ENCODE peak calls at places on chromosomes 4 and X, in ten cellular contexts. One of them, this sample, is unnamed.

GRCh38 chr4:41802590-41802989 is 54.1 kb upstream of the PHOX2B start:
- DNase-seq in AG04450: no peak
- DNase-seq in neuronal stem cell: no peak
- DNase-seq in lower lobe of right lung: no peak
- DNase-seq in tibial nerve: no peak
- DNase-seq in right lobe of liver: no peak
- DNase-seq in WERI-Rb-1: no peak
- DNase-seq in CD8-positive, alpha-beta memory T cell: no peak
- DNase-seq in sigmoid colon: no peak
- DNase-seq in heart left ventricle: no peak
- DNase-seq in this sample: no peak

GRCh38 chr4:19905006-19905405 is 346.7 kb upstream of the SLIT2 start:
- DNase-seq in CD8-positive, alpha-beta memory T cell: no peak
- DNase-seq in WERI-Rb-1: no peak
- DNase-seq in sigmoid colon: no peak
- DNase-seq in heart left ventricle: no peak
- DNase-seq in neuronal stem cell: no peak
- DNase-seq in right lobe of liver: no peak
- DNase-seq in tibial nerve: no peak
- DNase-seq in AG04450: no peak
- DNase-seq in lower lobe of right lung: no peak
- DNase-seq in this sample: no peak

GRCh38 chr4:53131562-53131925 is 234.3 kb downstream of the SCFD2 start:
- DNase-seq in sigmoid colon: no peak
- DNase-seq in WERI-Rb-1: no peak
- DNase-seq in AG04450: no peak
- DNase-seq in tibial nerve: no peak
- DNase-seq in heart left ventricle: no peak
- DNase-seq in right lobe of liver: no peak
- DNase-seq in neuronal stem cell: no peak
- DNase-seq in CD8-positive, alpha-beta memory T cell: no peak
- DNase-seq in lower lobe of right lung: no peak
- DNase-seq in this sample: no peak

GRCh38 chr4:78247541-78248285 is 190.6 kb downstream of the FRAS1 start:
- DNase-seq in lower lobe of right lung: no peak
- DNase-seq in AG04450: no peak
- DNase-seq in sigmoid colon: no peak
- DNase-seq in WERI-Rb-1: no peak
- DNase-seq in neuronal stem cell: no peak
- DNase-seq in right lobe of liver: no peak
- DNase-seq in heart left ventricle: no peak
- DNase-seq in tibial nerve: no peak
- DNase-seq in CD8-positive, alpha-beta memory T cell: no peak
- DNase-seq in this sample: no peak

GRCh38 chrX:9318213-9318612 is 146.6 kb upstream of the TBL1X start:
- DNase-seq in WERI-Rb-1: no peak
- DNase-seq in lower lobe of right lung: no peak
- DNase-seq in CD8-positive, alpha-beta memory T cell: peak; percentile 49
- DNase-seq in neuronal stem cell: no peak
- DNase-seq in tibial nerve: no peak
- DNase-seq in sigmoid colon: no peak
- DNase-seq in right lobe of liver: no peak
- DNase-seq in heart left ventricle: no peak
- DNase-seq in AG04450: no peak
- DNase-seq in this sample: no peak

GRCh38 chrX:129593137-129593536 is 53.1 kb downstream of the OCRL start:
- DNase-seq in AG04450: no peak
- DNase-seq in neuronal stem cell: no peak
- DNase-seq in sigmoid colon: no peak
- DNase-seq in tibial nerve: no peak
- DNase-seq in heart left ventricle: no peak
- DNase-seq in right lobe of liver: no peak
- DNase-seq in WERI-Rb-1: no peak
- DNase-seq in lower lobe of right lung: no peak
- DNase-seq in CD8-positive, alpha-beta memory T cell: no peak
- DNase-seq in this sample: no peak

GRCh38 chrX:154435171-154435733 is 1.7 kb upstream of the GDI1 start:
- DNase-seq in sigmoid colon: no peak
- DNase-seq in WERI-Rb-1: no peak
- DNase-seq in tibial nerve: no peak
- DNase-seq in lower lobe of right lung: no peak
- DNase-seq in AG04450: no peak
- DNase-seq in neuronal stem cell: no peak
- DNase-seq in CD8-positive, alpha-beta memory T cell: no peak
- DNase-seq in heart left ventricle: no peak
- DNase-seq in right lobe of liver: no peak
- DNase-seq in this sample: no peak

GRCh38 chr4:142473218-142473959 is 372.7 kb downstream of the INPP4B start:
- DNase-seq in heart left ventricle: no peak
- DNase-seq in WERI-Rb-1: no peak
- DNase-seq in neuronal stem cell: no peak
- DNase-seq in lower lobe of right lung: peak; percentile 46
- DNase-seq in right lobe of liver: no peak
- DNase-seq in CD8-positive, alpha-beta memory T cell: no peak
- DNase-seq in sigmoid colon: peak; percentile 71
- DNase-seq in AG04450: no peak
- DNase-seq in tibial nerve: no peak
- DNase-seq in this sample: no peak

GRCh38 chrX:45794323-45794994 is 593.8 kb upstream of the DIPK2B start:
- DNase-seq in right lobe of liver: no peak
- DNase-seq in sigmoid colon: no peak
- DNase-seq in AG04450: no peak
- DNase-seq in WERI-Rb-1: no peak
- DNase-seq in tibial nerve: no peak
- DNase-seq in CD8-positive, alpha-beta memory T cell: no peak
- DNase-seq in neuronal stem cell: no peak
- DNase-seq in lower lobe of right lung: no peak
- DNase-seq in heart left ventricle: no peak
- DNase-seq in this sample: no peak

GRCh38 chrX:45783002-45783401 is 582.3 kb upstream of the DIPK2B start:
- DNase-seq in CD8-positive, alpha-beta memory T cell: no peak
- DNase-seq in lower lobe of right lung: no peak
- DNase-seq in AG04450: no peak
- DNase-seq in WERI-Rb-1: no peak
- DNase-seq in right lobe of liver: no peak
- DNase-seq in neuronal stem cell: no peak
- DNase-seq in tibial nerve: no peak
- DNase-seq in heart left ventricle: no peak
- DNase-seq in sigmoid colon: no peak
- DNase-seq in this sample: no peak

GRCh38 chrX:45788315-45788714 is 587.6 kb upstream of the DIPK2B start:
- DNase-seq in CD8-positive, alpha-beta memory T cell: no peak
- DNase-seq in tibial nerve: no peak
- DNase-seq in right lobe of liver: no peak
- DNase-seq in WERI-Rb-1: no peak
- DNase-seq in AG04450: no peak
- DNase-seq in neuronal stem cell: no peak
- DNase-seq in heart left ventricle: no peak
- DNase-seq in lower lobe of right lung: no peak
- DNase-seq in sigmoid colon: no peak
- DNase-seq in this sample: no peak

GRCh38 chrX:45784590-45784989 is 583.9 kb upstream of the DIPK2B start:
- DNase-seq in tibial nerve: no peak
- DNase-seq in CD8-positive, alpha-beta memory T cell: no peak
- DNase-seq in AG04450: no peak
- DNase-seq in WERI-Rb-1: no peak
- DNase-seq in neuronal stem cell: no peak
- DNase-seq in lower lobe of right lung: no peak
- DNase-seq in sigmoid colon: no peak
- DNase-seq in right lobe of liver: no peak
- DNase-seq in heart left ventricle: no peak
- DNase-seq in this sample: no peak

DNA sequence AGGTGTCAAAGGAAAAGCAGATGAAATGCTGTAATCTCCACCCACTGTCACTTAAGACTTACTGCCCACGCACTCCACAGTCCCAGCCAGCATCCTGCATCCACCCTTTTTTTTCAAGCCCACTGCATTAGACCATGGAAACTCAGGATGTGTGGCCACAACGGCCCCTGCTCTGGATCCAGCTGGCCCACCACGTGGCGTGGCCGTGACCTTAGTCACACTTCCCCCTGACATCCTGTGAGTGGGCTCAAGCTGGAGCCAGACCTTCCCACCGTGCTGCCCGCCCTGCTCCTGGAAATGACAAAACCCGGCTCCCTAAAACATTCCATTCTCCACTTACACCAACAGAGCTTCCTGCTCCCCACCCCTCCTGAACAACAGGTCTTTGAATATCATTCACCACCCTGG is 588.3 kb upstream of the DIPK2B start:
- DNase-seq in tibial nerve: no peak
- DNase-seq in right lobe of liver: no peak
- DNase-seq in lower lobe of right lung: peak; percentile 51
- DNase-seq in heart left ventricle: peak; percentile 69
- DNase-seq in CD8-positive, alpha-beta memory T cell: no peak
- DNase-seq in neuronal stem cell: no peak
- DNase-seq in AG04450: no peak
- DNase-seq in WERI-Rb-1: no peak
- DNase-seq in sigmoid colon: peak; percentile 67
- DNase-seq in this sample: no peak
- H3K4me3 ChIP-seq in tibial nerve: no peak overlapping the region
- H3K4me3 ChIP-seq in right lobe of liver: no peak overlapping the region
- H3K4me3 ChIP-seq in lower lobe of right lung: no peak overlapping the region
- H3K4me3 ChIP-seq in heart left ventricle: no peak overlapping the region
- H3K4me3 ChIP-seq in CD8-positive, alpha-beta memory T cell: no peak overlapping the region
- H3K4me3 ChIP-seq in neuronal stem cell: no peak overlapping the region
- H3K4me3 ChIP-seq in AG04450: no peak overlapping the region
- H3K4me3 ChIP-seq in WERI-Rb-1: no peak overlapping the region
- H3K4me3 ChIP-seq in sigmoid colon: no peak overlapping the region
- H3K4me3 ChIP-seq in this sample: no peak overlapping the region

DNA sequence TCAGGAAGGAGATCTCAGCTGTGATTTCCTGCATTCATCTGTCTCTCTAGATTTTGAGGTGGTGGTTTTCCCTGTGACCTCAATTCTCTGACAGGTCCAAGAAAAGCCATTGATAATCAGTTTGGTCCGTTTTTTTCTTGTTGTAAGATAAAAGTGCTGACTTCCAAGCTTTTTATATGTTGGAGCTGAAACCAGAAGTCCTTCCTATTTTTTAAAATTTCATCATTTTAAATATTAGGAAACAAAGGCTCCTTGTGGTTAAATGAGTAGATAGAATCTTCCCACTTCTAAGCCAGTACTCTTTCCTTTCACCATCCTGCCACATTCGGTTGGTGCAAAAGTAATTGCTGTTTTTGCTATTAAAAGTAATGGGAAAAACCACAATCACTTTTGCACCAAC is 18.3 kb downstream of the RNF175 start:
- DNase-seq in CD8-positive, alpha-beta memory T cell: no peak
- DNase-seq in sigmoid colon: no peak
- DNase-seq in tibial nerve: no peak
- DNase-seq in WERI-Rb-1: no peak
- DNase-seq in AG04450: no peak
- DNase-seq in neuronal stem cell: no peak
- DNase-seq in lower lobe of right lung: no peak
- DNase-seq in right lobe of liver: no peak
- DNase-seq in heart left ventricle: no peak
- DNase-seq in this sample: no peak
- H3K9me3 ChIP-seq in CD8-positive, alpha-beta memory T cell: no peaks in the 10 kb centered on the region
- H3K9me3 ChIP-seq in sigmoid colon: peaks cover 2% of the 10 kb centered on the region
- H3K9me3 ChIP-seq in tibial nerve: no peaks in the 10 kb centered on the region
- H3K9me3 ChIP-seq in WERI-Rb-1: peaks cover 7% of the 10 kb centered on the region
- H3K9me3 ChIP-seq in AG04450: no peaks in the 10 kb centered on the region
- H3K9me3 ChIP-seq in neuronal stem cell: peaks cover 5% of the 10 kb centered on the region
- H3K9me3 ChIP-seq in lower lobe of right lung: no peaks in the 10 kb centered on the region
- H3K9me3 ChIP-seq in right lobe of liver: no peaks in the 10 kb centered on the region
- H3K9me3 ChIP-seq in heart left ventricle: no peaks in the 10 kb centered on the region
- H3K9me3 ChIP-seq in this sample: no peaks in the 10 kb centered on the region

DNA sequence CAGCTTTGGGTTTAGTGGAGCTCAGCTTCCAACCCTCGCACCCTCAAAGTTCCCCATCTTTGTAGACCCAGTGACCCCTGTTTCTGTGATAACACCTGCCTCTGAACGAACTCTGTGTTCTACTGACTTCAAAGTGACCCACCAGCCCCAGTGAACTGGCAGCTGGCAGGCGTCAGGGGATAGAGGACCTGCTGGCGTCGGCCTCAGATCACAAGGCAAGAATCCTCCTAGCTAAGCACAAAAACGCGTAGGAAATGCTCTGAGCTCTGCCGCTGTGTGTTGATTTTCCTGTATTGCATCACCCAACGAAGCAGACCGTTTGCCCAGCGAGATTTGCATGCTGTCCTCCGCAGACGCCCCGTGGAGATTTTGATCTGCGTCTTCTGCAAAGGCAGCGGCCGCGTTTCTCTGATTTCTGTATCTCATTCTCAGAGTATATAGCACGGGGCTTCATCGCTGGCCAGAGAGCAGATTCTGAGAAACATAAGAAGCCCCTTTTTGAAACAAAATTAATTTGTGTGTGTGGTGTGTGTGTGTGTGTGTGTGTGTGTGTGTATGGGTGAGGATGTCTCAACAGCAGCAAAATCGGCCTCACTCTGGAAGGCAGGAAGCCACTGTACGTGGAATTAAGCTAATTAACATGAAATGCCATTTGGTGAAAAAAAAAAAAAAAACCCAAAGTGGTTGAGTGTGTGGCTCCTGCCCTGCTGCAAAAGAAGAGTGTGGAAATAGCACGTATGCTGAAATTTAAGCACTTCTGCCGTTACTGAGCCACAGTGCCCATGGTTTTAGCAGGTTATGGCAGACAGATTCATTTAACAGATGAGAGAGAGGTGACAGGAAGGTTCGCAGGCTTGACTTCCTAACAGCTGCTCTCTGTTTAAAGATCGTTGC is 29.2 kb upstream of the ASMTL start:
- DNase-seq in right lobe of liver: peak; percentile 80
- DNase-seq in neuronal stem cell: no peak
- DNase-seq in CD8-positive, alpha-beta memory T cell: peak; percentile 85
- DNase-seq in sigmoid colon: peak; percentile 78
- DNase-seq in lower lobe of right lung: peak; percentile 75
- DNase-seq in AG04450: peak; percentile 33
- DNase-seq in tibial nerve: no peak
- DNase-seq in WERI-Rb-1: peak; percentile 87
- DNase-seq in heart left ventricle: peak; percentile 77
- DNase-seq in this sample: peak; percentile 81
- H3K4me3 ChIP-seq in right lobe of liver: no peak overlapping the region
- H3K4me3 ChIP-seq in neuronal stem cell: peak overlapping the region; percentile 31
- H3K4me3 ChIP-seq in CD8-positive, alpha-beta memory T cell: peak overlapping the region; percentile 37
- H3K4me3 ChIP-seq in sigmoid colon: no peak overlapping the region
- H3K4me3 ChIP-seq in lower lobe of right lung: peak overlapping the region; percentile 25
- H3K4me3 ChIP-seq in AG04450: no peak overlapping the region
- H3K4me3 ChIP-seq in tibial nerve: no peak overlapping the region
- H3K4me3 ChIP-seq in WERI-Rb-1: peak overlapping the region; percentile 50
- H3K4me3 ChIP-seq in heart left ventricle: no peak overlapping the region
- H3K4me3 ChIP-seq in this sample: peak overlapping the region; percentile 55

DNA sequence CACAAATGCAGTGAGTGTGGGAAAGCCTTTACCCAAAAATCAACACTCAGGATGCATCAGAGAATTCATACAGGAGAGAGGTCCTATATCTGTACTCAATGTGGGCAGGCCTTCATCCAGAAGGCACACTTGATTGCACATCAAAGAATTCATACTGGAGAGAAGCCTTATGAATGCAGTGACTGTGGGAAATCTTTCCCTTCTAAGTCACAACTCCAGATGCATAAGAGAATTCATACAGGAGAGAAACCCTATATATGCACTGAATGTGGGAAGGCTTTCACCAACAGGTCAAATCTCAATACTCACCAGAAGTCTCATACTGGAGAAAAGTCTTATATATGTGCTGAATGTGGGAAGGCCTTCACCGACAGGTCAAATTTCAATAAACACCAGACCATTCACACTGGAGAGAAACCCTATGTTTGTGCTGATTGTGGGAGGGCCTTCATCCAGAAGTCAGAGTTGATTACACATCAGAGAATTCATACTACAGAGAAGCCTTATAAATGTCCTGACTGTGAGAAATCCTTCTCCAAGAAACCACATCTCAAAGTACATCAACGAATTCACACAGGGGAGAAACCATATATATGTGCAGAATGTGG is 79.3 kb downstream of the ZNF81 start:
- DNase-seq in WERI-Rb-1: no peak
- DNase-seq in AG04450: no peak
- DNase-seq in lower lobe of right lung: no peak
- DNase-seq in tibial nerve: no peak
- DNase-seq in heart left ventricle: no peak
- DNase-seq in sigmoid colon: no peak
- DNase-seq in CD8-positive, alpha-beta memory T cell: no peak
- DNase-seq in right lobe of liver: no peak
- DNase-seq in neuronal stem cell: no peak
- DNase-seq in this sample: no peak
- H3K9me3 ChIP-seq in WERI-Rb-1: no peaks in the 10 kb centered on the region
- H3K9me3 ChIP-seq in AG04450: no peaks in the 10 kb centered on the region
- H3K9me3 ChIP-seq in lower lobe of right lung: peaks cover 31% of the 10 kb centered on the region
- H3K9me3 ChIP-seq in tibial nerve: no peaks in the 10 kb centered on the region
- H3K9me3 ChIP-seq in heart left ventricle: peaks cover 39% of the 10 kb centered on the region
- H3K9me3 ChIP-seq in sigmoid colon: no peaks in the 10 kb centered on the region
- H3K9me3 ChIP-seq in CD8-positive, alpha-beta memory T cell: peaks cover 12% of the 10 kb centered on the region
- H3K9me3 ChIP-seq in right lobe of liver: peaks cover 6% of the 10 kb centered on the region
- H3K9me3 ChIP-seq in neuronal stem cell: peaks cover 1% of the 10 kb centered on the region
- H3K9me3 ChIP-seq in this sample: no peaks in the 10 kb centered on the region